ENCODE peak calls at places on chromosomes 3 and 15, in six cellular contexts. K is fibroblast of mammary gland, Z is breast epithelium, U is heart left ventricle, D is tibial artery, V is stomach. A is an unnamed sample.
A peak's percentile ranks its signal among the peaks of the same experiment; 100 is the strongest.

GRCh38 chr15:64164436-64164835 is 1.6 kb upstream of the PPIB start:
- DNase-seq in U (no peak), Z (no peak), K (no peak), V (no peak), D (no peak), A (no peak)

GRCh38 chr3:19489936-19490335 is 341.6 kb downstream of the KCNH8 start:
- DNase-seq in V (no peak), Z (no peak), D (no peak), U (no peak), K (no peak), A (no peak)

GRCh38 chr3:147046916-147047315 is 359.4 kb downstream of the ZIC4 start:
- DNase-seq in Z (no peak), U (no peak), D (no peak), V (no peak), K (no peak), A (no peak)

GRCh38 chr15:89669309-89669865 is 9.8 kb downstream of the PLIN1 start:
- DNase-seq in U (no peak), D (no peak), Z (no peak), K (no peak), V (no peak), A (no peak)

GRCh38 chr15:92011611-92012367 is 158.3 kb downstream of the SLCO3A1 start:
- DNase-seq in K (peak; percentile 33), V (no peak), U (peak; percentile 66), D (no peak), Z (no peak), A (peak; percentile 13)

GRCh38 chr15:99536422-99537033 is 29.3 kb upstream of the MEF2A start:
- DNase-seq in V (no peak), D (peak; percentile 72), K (peak; percentile 74), Z (peak; percentile 58), U (no peak), A (peak; percentile 78)

GRCh38 chr15:83284563-83285283 is at the start of gene BNC1:
- DNase-seq in V (no peak), Z (no peak), K (no peak), U (no peak), D (no peak), A (peak; percentile 26)

GRCh38 chr15:65368300-65368617 is 9.5 kb downstream of the IGDCC3 start:
- DNase-seq in U (no peak), K (no peak), Z (no peak), D (no peak), V (no peak), A (no peak)

GRCh38 chr3:141828487-141829284 is 47.8 kb upstream of the ATP1B3 start:
- DNase-seq in D (peak; percentile 30), V (peak; percentile 45), K (peak; percentile 28), Z (peak; percentile 68), U (no peak), A (peak; percentile 32)

GRCh38 chr3:80564391-80564790 is 796.6 kb upstream of the ROBO1 start:
- DNase-seq in D (no peak), V (no peak), Z (no peak), U (no peak), K (no peak), A (no peak)

GRCh38 chr3:157794771-157795170 is 291.6 kb upstream of the VEPH1 start:
- DNase-seq in V (no peak), Z (no peak), D (no peak), U (no peak), K (peak; percentile 76), A (peak; percentile 83)

GRCh38 chr3:119524931-119525662 is 26.8 kb downstream of the TIMMDC1 start:
- DNase-seq in U (no peak), Z (no peak), V (no peak), K (peak; percentile 34), D (no peak), A (peak; percentile 6)
- TF ChIP-seq CTCF in U (peak; percentile 50), Z (no peak), V (no peak), K (peak; percentile 51), D (peak; percentile 13), A (peak; percentile 51)

GRCh38 chr3:32432711-32433530 is 41.3 kb downstream of the CMTM7 start:
- DNase-seq in V (no peak), K (peak; percentile 33), Z (no peak), D (no peak), U (no peak), A (peak; percentile 50)
- H3K4me3 ChIP-seq in V (no peak overlapping the region), K (no peak overlapping the region), Z (no peak overlapping the region), D (no peak overlapping the region), U (peak overlapping the region; percentile 19), A (no peak overlapping the region)

DNA sequence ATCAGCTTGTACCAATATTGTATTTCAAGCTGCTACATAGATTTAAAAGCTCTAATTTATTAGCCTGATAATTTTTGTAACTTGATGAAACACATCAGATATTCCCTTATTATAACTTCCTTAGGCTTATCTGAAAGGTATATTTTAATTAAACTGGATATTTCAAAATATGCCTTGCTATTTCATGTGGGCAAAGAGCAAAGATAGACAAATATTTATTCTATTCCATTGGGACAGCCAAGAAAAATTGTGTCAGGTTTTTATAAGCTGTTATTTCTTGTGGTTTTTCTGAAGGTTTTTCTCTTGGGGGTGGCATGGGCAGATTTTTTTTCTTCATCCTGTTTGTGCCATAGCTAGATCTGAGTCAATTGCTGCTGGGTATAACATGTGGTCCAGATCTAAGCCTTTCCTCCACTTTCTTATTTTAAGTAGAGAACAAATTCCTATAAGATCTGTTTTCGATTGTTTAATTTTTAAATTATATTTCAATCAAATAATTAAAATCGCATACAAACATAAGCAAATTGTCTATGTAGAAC is 249.5 kb downstream of the NAALADL2 start:
- DNase-seq in U (no peak), K (no peak), Z (no peak), V (no peak), D (no peak), A (no peak)
- TF ChIP-seq CTCF in U (no peak), K (no peak), Z (no peak), V (no peak), D (no peak), A (no peak)

GRCh38 chr3:46406786-46407611 is at the start of the genes CCR5AS and CCRL2:
- DNase-seq in U (no peak), D (peak; percentile 56), Z (no peak), V (peak; percentile 84), K (peak; percentile 12), A (peak; percentile 18)

GRCh38 chr3:46408853-46409252 is 1.8 kb downstream of the CCRL2 start:
- DNase-seq in D (no peak), Z (no peak), V (no peak), U (no peak), K (no peak), A (no peak)

GRCh38 chr3:46406440-46406785 is 453 bp downstream of the CCR5AS start:
- DNase-seq in Z (no peak), D (peak; percentile 44), U (no peak), K (no peak), V (no peak), A (no peak)

GRCh38 chr3:46409735-46410489 is 2.9 kb downstream of the CCRL2 start:
- DNase-seq in K (no peak), Z (no peak), D (no peak), U (no peak), V (no peak), A (no peak)

GRCh38 chr3:46407976-46408375 is 917 bp downstream of the CCRL2 start:
- DNase-seq in Z (no peak), D (no peak), V (no peak), K (no peak), U (no peak), A (no peak)
- H3K4me3 ChIP-seq in Z (peak overlapping the region; percentile 22), D (peak overlapping the region; percentile 33), V (peak overlapping the region; percentile 40), K (no peak overlapping the region), U (peak overlapping the region; percentile 55), A (no peak overlapping the region)

DNA sequence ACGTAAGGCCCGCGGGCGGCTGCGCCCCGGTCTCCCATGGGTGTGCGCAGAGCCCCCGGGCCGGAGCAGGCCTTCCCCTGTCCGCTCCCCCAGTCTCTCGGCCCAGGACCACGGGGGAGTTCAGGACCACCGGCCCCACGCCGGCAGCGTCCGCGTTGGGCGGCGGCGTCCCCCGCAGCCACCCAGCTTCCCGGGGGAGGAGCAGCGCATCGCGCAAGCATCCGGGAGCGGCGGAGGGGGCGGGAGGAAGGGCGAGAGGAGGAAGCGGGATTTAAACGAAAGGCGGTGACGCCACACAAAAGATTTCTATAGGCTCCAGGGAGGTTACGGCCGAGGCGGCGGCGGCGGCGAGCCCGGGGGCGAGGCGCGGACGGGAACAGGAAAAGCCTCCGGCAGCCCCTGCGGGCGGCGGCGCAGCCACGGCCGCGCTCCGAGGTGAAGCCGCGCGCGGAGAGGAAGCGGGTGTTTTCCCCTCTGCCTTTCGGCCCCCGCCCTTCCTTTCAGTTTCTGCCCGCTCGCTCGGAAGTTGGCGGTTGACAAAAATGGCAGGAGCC is at the start of gene TLNRD1:
- DNase-seq in U (peak; percentile 94), V (peak; percentile 90), Z (peak; percentile 83), K (peak; percentile 90), D (peak; percentile 87), A (peak; percentile 88)
- TF ChIP-seq CTCF in U (no peak), V (no peak), Z (no peak), K (no peak), D (no peak), A (no peak)

GRCh38 chr3:150759947-150760346 is 3.0 kb downstream of the SIAH2 start:
- DNase-seq in Z (no peak), D (no peak), U (no peak), K (no peak), V (no peak), A (no peak)
- H3K4me3 ChIP-seq in Z (peak overlapping the region; percentile 83), D (peak overlapping the region; percentile 90), U (peak overlapping the region; percentile 89), K (no peak overlapping the region), V (peak overlapping the region; percentile 67), A (peak overlapping the region; percentile 94)

GRCh38 chr15:78620021-78620838 is 566 bp downstream of the CHRNA3 start:
- DNase-seq in D (no peak), Z (no peak), U (no peak), V (peak; percentile 23), K (no peak), A (no peak)
- TF ChIP-seq CTCF in D (no peak), Z (no peak), U (no peak), V (no peak), K (peak; percentile 1), A (peak; percentile 2)